ENCODE peak calls at places on chromosomes 4 and X, in five cellular contexts. K is MG63; J is activated CD8-positive, alpha-beta T cell treated with anti-CD3 and anti-CD28 coated beads, Interleukin-2, amount 10 ng/mL, durations not matched to agents 7 days and 5 days; D is colonic mucosa; H is activated naive CD8-positive, alpha-beta T cell treated with anti-CD3 and anti-CD28 coated beads, Interleukin-2, amount 50 U/mL, for 16 hours. U is an unnamed sample.

GRCh38 chr4:8537041-8537461 is 43.1 kb upstream of the GPR78 start:
- DNase-seq in K (peak; percentile 87), D (peak; percentile 70), J (no peak), H (no peak), U (peak; percentile 90)

GRCh38 chr4:109749388-109750082 is 19.7 kb upstream of the PLA2G12A start:
- DNase-seq in D (no peak), K (no peak), J (no peak), H (no peak), U (no peak)

GRCh38 chr4:102534845-102535244 is 33.7 kb downstream of the NFKB1 start:
- DNase-seq in D (no peak), J (no peak), K (no peak), H (no peak), U (no peak)

GRCh38 chr4:140158234-140159030 is 4.4 kb upstream of the MAML3 start:
- DNase-seq in D (peak; percentile 74), H (no peak), J (no peak), K (peak; percentile 9), U (no peak)

GRCh38 chrX:108198420-108198819 is 106.8 kb downstream of the ATG4A start:
- DNase-seq in D (no peak), H (no peak), J (no peak), K (no peak), U (peak; percentile 65)

GRCh38 chrX:9352683-9353430 is 112.0 kb upstream of the TBL1X start:
- DNase-seq in H (no peak), K (no peak), D (peak; percentile 34), J (peak; percentile 75), U (peak; percentile 84)

GRCh38 chrX:147913570-147913969 is 1.9 kb downstream of the FMR1 start:
- DNase-seq in J (no peak), H (no peak), K (no peak), D (no peak), U (no peak)

GRCh38 chr4:136831553-136831952 is 700.7 kb downstream of the PCDH18 start:
- DNase-seq in D (no peak), H (no peak), K (no peak), J (no peak), U (no peak)

GRCh38 chr4:24973471-24974251 is 57.1 kb downstream of the LGI2 start:
- DNase-seq in D (peak; percentile 41), H (no peak), J (no peak), K (peak; percentile 50), U (no peak)

GRCh38 chr4:13541720-13542576 is 2.4 kb downstream of the NKX3-2 start:
- DNase-seq in K (no peak), D (peak; percentile 62), H (no peak), J (peak; percentile 53), U (no peak)

GRCh38 chr4:107825072-107825789 is 499 bp downstream of the SGMS2 start:
- DNase-seq in J (no peak), H (no peak), D (peak; percentile 61), K (peak; percentile 65), U (peak; percentile 71)

GRCh38 chr4:152095701-152096070 is 334.9 kb upstream of the GATB start:
- DNase-seq in D (no peak), H (no peak), J (no peak), K (peak; percentile 40), U (no peak)

GRCh38 chr4:40843696-40844095 is 93.9 kb downstream of the NSUN7 start:
- DNase-seq in K (no peak), J (peak; percentile 59), H (no peak), D (peak; percentile 25), U (no peak)

GRCh38 chr4:111326450-111326849 is 703.6 kb upstream of the PITX2 start:
- DNase-seq in J (no peak), H (no peak), D (no peak), K (no peak), U (no peak)

GRCh38 chr4:74252933-74253332 is 55.3 kb upstream of the EPGN start:
- DNase-seq in H (no peak), D (no peak), K (no peak), J (no peak), U (no peak)

GRCh38 chr4:112765317-112765989 is 128.5 kb downstream of the LARP7 start:
- DNase-seq in J (no peak), K (no peak), D (no peak), H (no peak), U (peak; percentile 36)

GRCh38 chrX:8304668-8305067 is 133.6 kb upstream of the VCX2 start:
- DNase-seq in D (no peak), J (no peak), H (no peak), K (no peak), U (no peak)

GRCh38 chr4:124685851-124686250 is 26.7 kb downstream of the ANKRD50 start:
- DNase-seq in H (no peak), K (no peak), D (no peak), J (no peak), U (peak; percentile 17)

GRCh38 chr4:101345271-101345595 is 2.1 kb downstream of the PPP3CA start:
- DNase-seq in D (no peak), J (peak; percentile 28), K (no peak), H (no peak), U (peak; percentile 60)

U was measured in cardiac fibroblast.